ENCODE peak calls at places on chromosome 18, in five cellular contexts. H is AG04449, N is cardiac fibroblast, M is A549, I is bronchial epithelial cell. S is an unnamed sample.

GRCh38 chr18:78983530-78983929 is 3.9 kb downstream of the SALL3 start:
- DNase-seq in H (no peak), N (no peak), M (no peak), I (no peak), S (no peak)

GRCh38 chr18:50986360-50987087 is 18.7 kb downstream of the ELAC1 start:
- DNase-seq in H (no peak), N (peak), M (no peak), I (peak), S (peak)

GRCh38 chr18:76265375-76266225 is 229.4 kb downstream of the ZNF516 start:
- DNase-seq in H (no peak), N (no peak), M (no peak), I (no peak), S (no peak)

GRCh38 chr18:70194227-70194890 is 11.1 kb downstream of the RTTN start:
- DNase-seq in H (no peak), N (no peak), M (no peak), I (no peak), S (no peak)

GRCh38 chr18:33051397-33051796 is 278.6 kb upstream of the KLHL14 start:
- DNase-seq in H (no peak), N (peak), M (no peak), I (peak), S (no peak)

GRCh38 chr18:69755856-69756496 is 191.7 kb downstream of the CD226 start:
- DNase-seq in H (no peak), N (no peak), M (no peak), I (no peak), S (no peak)

GRCh38 chr18:76167440-76167839 is 327.6 kb downstream of the ZNF516 start:
- DNase-seq in H (no peak), N (no peak), M (no peak), I (no peak), S (no peak)

GRCh38 chr18:7221424-7222155 is 9.3 kb upstream of the LRRC30 start:
- DNase-seq in H (peak), N (peak), M (peak), I (peak), S (peak)

GRCh38 chr18:25109484-25109883 is 242.5 kb downstream of the ZNF521 start:
- DNase-seq in H (no peak), N (no peak), M (no peak), I (no peak), S (peak)

GRCh38 chr18:10564975-10565773 is 39.3 kb downstream of the NAPG start:
- DNase-seq in H (no peak), N (no peak), M (no peak), I (no peak), S (no peak)

GRCh38 chr18:33157893-33158292 is 282.6 kb downstream of the CCDC178 start:
- DNase-seq in H (no peak), N (no peak), M (no peak), I (no peak), S (no peak)

GRCh38 chr18:64566461-64566860 is 417.6 kb upstream of the LINC00305 start:
- DNase-seq in H (no peak), N (no peak), M (no peak), I (peak), S (no peak)

GRCh38 chr18:46155652-46156051 is 51.5 kb downstream of the HAUS1 start:
- DNase-seq in H (peak), N (peak), M (no peak), I (peak), S (no peak)

DNA sequence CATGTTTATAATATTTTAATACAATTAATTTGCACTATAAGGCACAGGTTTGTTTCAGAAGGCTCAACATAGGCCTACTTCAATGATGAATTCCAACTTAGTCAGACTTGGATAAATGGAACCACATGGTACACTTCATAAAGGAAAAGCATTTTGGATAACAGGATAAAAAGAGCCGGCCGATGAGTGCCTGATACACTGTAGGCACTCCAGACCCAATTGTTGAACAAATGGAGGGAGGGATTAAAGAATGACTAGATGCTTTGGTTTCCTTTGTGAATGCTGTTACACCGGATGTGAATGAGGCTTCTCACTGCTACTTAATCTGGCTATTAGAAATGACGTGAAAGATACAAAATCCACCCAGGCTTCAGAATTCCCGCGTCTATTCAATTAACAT is 104.1 kb upstream of the KCTD1 start:
- DNase-seq in H (no peak), N (no peak), M (no peak), I (no peak), S (no peak)
- TF ChIP-seq CTCF in H (no peak), N (no peak), M (no peak), I (no peak), S (no peak)

GRCh38 chr18:74806700-74807416 is 209.2 kb downstream of the ZNF407 start:
- DNase-seq in H (peak), N (peak), M (peak), I (peak), S (peak)
- H3K4me3 ChIP-seq in H (no peak), N (no peak), M (no peak), I (no peak), S (no peak)

DNA sequence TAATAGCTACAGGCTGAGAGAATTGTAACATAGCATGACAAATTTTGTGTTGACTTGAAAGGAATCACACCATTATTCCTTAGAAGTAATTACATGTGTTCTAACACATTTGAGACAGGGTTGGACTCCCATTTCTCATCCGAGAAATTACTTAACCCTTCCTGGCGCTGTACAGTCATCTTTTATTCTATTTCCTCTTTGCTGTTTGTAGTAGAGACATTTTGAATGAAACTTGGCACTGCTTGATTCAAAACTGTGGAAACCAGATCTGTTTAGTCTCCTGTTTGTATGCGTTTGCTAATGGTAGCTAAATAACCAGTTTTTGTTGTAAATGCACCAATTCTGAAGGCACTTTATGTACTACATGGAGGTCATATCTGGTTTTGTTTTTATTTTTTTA is 231.9 kb downstream of the ALPK2 start:
- DNase-seq in H (no peak), N (peak), M (no peak), I (peak), S (no peak)
- TF ChIP-seq CTCF in H (no peak), N (no peak), M (no peak), I (no peak), S (no peak)

DNA sequence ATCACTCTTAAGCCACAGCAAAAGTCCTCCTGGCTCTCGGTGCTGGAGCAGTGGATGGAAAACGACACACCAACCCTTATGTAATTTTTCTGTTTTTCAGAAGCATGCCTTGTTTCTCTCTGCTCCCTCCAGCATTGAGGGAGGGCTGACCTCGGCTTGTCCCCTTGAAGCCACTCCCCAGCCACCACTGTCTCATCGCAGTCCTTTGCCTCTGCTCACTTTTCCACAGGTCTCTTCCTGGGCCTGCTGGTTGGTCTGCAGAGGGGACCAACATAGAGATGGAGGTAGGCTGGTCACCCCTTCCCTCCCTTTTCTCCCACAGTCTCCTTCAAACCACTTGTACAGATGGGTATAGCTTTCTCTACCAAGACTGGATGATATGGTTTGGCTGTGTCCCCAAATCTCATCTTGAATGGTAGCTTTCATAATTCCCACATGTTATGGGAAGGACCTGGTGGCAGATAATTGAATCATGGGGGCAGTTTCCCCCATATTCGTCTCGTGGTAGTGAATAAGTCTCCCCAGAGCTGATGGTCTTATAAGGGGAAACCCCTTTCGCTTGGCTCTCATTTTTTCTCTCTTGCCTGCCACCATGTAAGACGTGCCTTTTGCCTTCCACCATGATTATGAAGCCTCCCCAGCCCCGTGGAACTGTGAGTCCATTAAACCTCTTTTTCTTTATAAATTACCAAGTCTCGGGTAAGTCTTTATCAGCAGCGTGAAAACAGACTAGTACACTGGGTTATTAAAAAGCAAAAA is 14.3 kb upstream of the RIOK3 start:
- DNase-seq in H (no peak), N (no peak), M (no peak), I (no peak), S (no peak)
- H3K4me3 ChIP-seq in H (no peak), N (no peak), M (peak), I (no peak), S (no peak)

GRCh38 chr18:34834897-34835296 is 124.8 kb downstream of the DTNA start:
- DNase-seq in H (peak), N (peak), M (no peak), I (no peak), S (no peak)

GRCh38 chr18:34835466-34835865 is 125.4 kb downstream of the DTNA start:
- DNase-seq in H (no peak), N (no peak), M (no peak), I (no peak), S (no peak)

GRCh38 chr18:34838669-34839068 is 128.6 kb downstream of the DTNA start:
- DNase-seq in H (no peak), N (no peak), M (no peak), I (no peak), S (no peak)

GRCh38 chr18:34837769-34838194 is 127.7 kb downstream of the DTNA start:
- DNase-seq in H (no peak), N (peak), M (no peak), I (no peak), S (no peak)

DNA sequence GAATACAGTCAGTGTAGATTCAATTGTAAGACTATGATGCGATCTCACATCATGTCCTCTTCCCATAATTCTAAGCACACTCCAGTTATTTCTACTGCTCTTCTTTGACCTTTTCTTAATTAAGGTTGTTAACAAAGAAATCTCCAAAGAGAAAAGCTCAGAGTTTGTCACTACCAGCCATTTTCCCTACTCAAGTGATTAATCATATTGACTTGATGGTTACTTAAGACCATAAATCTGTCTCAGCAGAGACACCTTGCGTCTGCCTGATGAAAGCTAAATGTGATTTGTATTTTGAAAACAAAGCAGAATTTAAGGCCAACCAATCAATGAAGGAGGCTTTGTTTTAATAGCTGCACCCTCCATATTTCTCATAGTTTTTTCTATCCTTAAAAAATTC is 130.3 kb downstream of the DTNA start:
- DNase-seq in H (no peak), N (no peak), M (no peak), I (no peak), S (no peak)
- TF ChIP-seq CTCF in H (no peak), N (no peak), M (no peak), I (no peak), S (no peak)